ENCODE peak calls at places on chromosomes 7 and 10, in ten cellular contexts. Y, D, W, O, N, R, P, B, G and Q are unnamed samples.

GRCh38 chr10:21724695-21725371 is 190.8 kb downstream of the MLLT10 start:
- DNase-seq in W (peak; percentile 51), P (peak; percentile 80), D (peak; percentile 100), N (peak; percentile 100), O (peak; percentile 90), Y (peak; percentile 93), G (no peak), R (peak; percentile 24), B (peak; percentile 94), Q (peak; percentile 90)

GRCh38 chr7:57769131-57769530 is 319.2 kb downstream of the ZNF716 start:
- DNase-seq in N (no peak), P (no peak), R (no peak), W (no peak), Y (no peak), G (no peak), O (no peak), B (no peak), D (no peak), Q (no peak)

GRCh38 chr10:20598590-20598989 is 298.5 kb downstream of the NEBL start:
- DNase-seq in O (no peak), W (peak; percentile 65), Y (no peak), B (no peak), P (peak; percentile 71), R (no peak), N (peak; percentile 86), D (peak; percentile 77), G (no peak), Q (no peak)

GRCh38 chr7:82255706-82256105 is 187.9 kb downstream of the CACNA2D1 start:
- DNase-seq in R (no peak), B (no peak), N (no peak), W (no peak), G (no peak), D (no peak), Y (no peak), P (no peak), O (no peak), Q (no peak)

GRCh38 chr7:90474284-90475210 is 5.1 kb downstream of the PTTG1IP2 start:
- DNase-seq in G (no peak), W (no peak), D (peak; percentile 91), Y (peak; percentile 8), O (no peak), R (no peak), P (no peak), N (peak; percentile 82), B (no peak), Q (no peak)

GRCh38 chr7:78279457-78279856 is 480.9 kb downstream of the PHTF2 start:
- DNase-seq in R (no peak), O (no peak), N (no peak), D (no peak), G (no peak), B (no peak), P (no peak), W (no peak), Y (no peak), Q (no peak)

GRCh38 chr10:6721480-6721879 is 141.4 kb upstream of the PRKCQ start:
- DNase-seq in R (no peak), W (no peak), Y (peak; percentile 37), B (no peak), P (peak; percentile 41), D (peak; percentile 98), G (no peak), N (peak; percentile 79), O (no peak), Q (peak; percentile 37)

GRCh38 chr7:106808967-106809635 is 56.0 kb upstream of the PIK3CG start:
- DNase-seq in W (no peak), Y (no peak), O (no peak), P (no peak), R (no peak), B (no peak), N (no peak), G (no peak), D (no peak), Q (no peak)

GRCh38 chr10:87053121-87053520 is 33.0 kb downstream of the FAM25A start:
- DNase-seq in W (peak; percentile 19), Y (no peak), B (peak; percentile 25), P (no peak), N (no peak), O (no peak), D (peak; percentile 8), G (no peak), R (no peak), Q (no peak)

GRCh38 chr7:107638594-107638993 is 22.0 kb upstream of the SLC26A4 start:
- DNase-seq in B (no peak), O (no peak), D (no peak), N (no peak), P (no peak), Y (no peak), G (no peak), W (no peak), R (no peak), Q (no peak)

GRCh38 chr7:103651978-103652377 is 206.0 kb upstream of the SLC26A5 start:
- DNase-seq in P (no peak), D (no peak), W (no peak), Y (no peak), N (no peak), R (no peak), O (no peak), G (no peak), B (peak; percentile 83), Q (no peak)

GRCh38 chr7:107505362-107505761 is 35.5 kb downstream of the GPR22 start:
- DNase-seq in D (no peak), P (no peak), N (no peak), G (no peak), W (no peak), B (no peak), O (no peak), Y (no peak), R (no peak), Q (no peak)

GRCh38 chr7:82624337-82624736 is 180.8 kb upstream of the CACNA2D1 start:
- DNase-seq in O (no peak), N (peak; percentile 90), D (peak; percentile 86), B (no peak), W (no peak), P (no peak), G (no peak), Y (no peak), R (no peak), Q (no peak)

GRCh38 chr7:597348-598178 is 77.9 kb upstream of the PDGFA start:
- DNase-seq in R (no peak), Y (no peak), D (no peak), G (no peak), W (no peak), N (no peak), P (no peak), O (no peak), B (no peak), Q (no peak)

GRCh38 chr7:51772131-51772530 is 455.5 kb upstream of the COBL start:
- DNase-seq in Y (no peak), B (no peak), G (no peak), R (no peak), D (no peak), N (no peak), O (no peak), W (no peak), P (no peak), Q (no peak)

GRCh38 chr10:118912961-118913360 is 116.6 kb upstream of the NANOS1 start:
- DNase-seq in O (no peak), W (no peak), D (peak; percentile 80), Y (no peak), R (no peak), B (no peak), G (no peak), P (no peak), N (peak; percentile 73), Q (no peak)

GRCh38 chr7:525740-526139 is 6.1 kb upstream of the PDGFA start:
- DNase-seq in G (no peak), O (no peak), B (peak; percentile 61), Y (no peak), W (peak; percentile 47), P (no peak), D (no peak), N (no peak), R (no peak), Q (no peak)

GRCh38 chr7:727104-727805 is at the start of gene PRKAR1B:
- DNase-seq in P (no peak), B (peak; percentile 52), R (no peak), O (no peak), Y (no peak), G (peak; percentile 40), N (peak; percentile 19), D (no peak), W (no peak), Q (peak; percentile 54)

GRCh38 chr7:37494940-37495339 is 46.3 kb upstream of the ELMO1 start:
- DNase-seq in B (no peak), R (no peak), Y (no peak), D (no peak), O (no peak), N (no peak), P (no peak), W (no peak), G (no peak), Q (no peak)

GRCh38 chr7:106111671-106112117 is 418 bp downstream of the SYPL1 start:
- DNase-seq in D (peak; percentile 88), P (peak; percentile 74), B (peak; percentile 67), G (peak; percentile 9), O (peak; percentile 38), W (no peak), Y (peak; percentile 26), N (peak; percentile 72), R (peak; percentile 32), Q (no peak)

GRCh38 chr7:109901916-109902315 is 1189.0 kb upstream of the LRRN3 start:
- DNase-seq in O (no peak), G (no peak), D (no peak), R (no peak), B (no peak), P (no peak), Y (no peak), W (no peak), N (no peak), Q (no peak)

GRCh38 chr7:156261581-156261980 is 379.0 kb upstream of the RNF32 start:
- DNase-seq in O (no peak), G (no peak), N (no peak), D (no peak), W (no peak), Y (no peak), P (no peak), R (no peak), B (no peak), Q (no peak)

GRCh38 chr10:22630229-22631174 is 83.9 kb downstream of the PIP4K2A start:
- DNase-seq in N (peak; percentile 78), B (no peak), O (no peak), W (no peak), Y (no peak), G (no peak), D (peak; percentile 67), P (no peak), R (no peak), Q (no peak)

GRCh38 chr7:69706070-69706469 is 107.8 kb downstream of the AUTS2 start:
- DNase-seq in Y (no peak), B (no peak), W (no peak), D (no peak), P (no peak), N (no peak), O (no peak), G (no peak), R (no peak), Q (no peak)

GRCh38 chr10:124888262-124888661 is 53.7 kb upstream of the ZRANB1 start:
- DNase-seq in O (no peak), P (no peak), W (no peak), B (no peak), R (no peak), N (no peak), D (no peak), Y (no peak), G (no peak), Q (no peak)

GRCh38 chr7:138625084-138625848 is 75.9 kb downstream of the SVOPL start:
- DNase-seq in G (no peak), R (no peak), W (no peak), O (no peak), P (no peak), Y (no peak), B (no peak), N (no peak), D (peak; percentile 15), Q (no peak)

GRCh38 chr10:67802767-67803538 is 35.0 kb downstream of the DNAJC12 start:
- DNase-seq in Y (no peak), R (no peak), B (no peak), P (no peak), G (no peak), D (no peak), O (no peak), N (no peak), W (no peak), Q (no peak)

GRCh38 chr7:47508389-47509380 is 73.2 kb downstream of the TNS3 start:
- DNase-seq in R (no peak), P (no peak), O (no peak), D (no peak), W (no peak), G (no peak), N (no peak), Y (no peak), B (no peak), Q (no peak)